ENCODE peak calls at places on chromosomes 16 and 17, in nine cellular contexts. I is lower lobe of right lung; F is stimulated activated CD4-positive, alpha-beta T cell treated with anti-CD3 and anti-CD28 coated beads, Interleukin-2, amount 100 ng/mL, for 48 hours; T is 8988T; K is A549; B is thyroid gland; Y is T-helper 9 cell; G is NCI-H2081; Q is activated naive CD8-positive, alpha-beta T cell treated with anti-CD3 and anti-CD28 coated beads, Interleukin-2, amount 10 ng/mL, durations not matched to agents 7 days and 5 days. N is an unnamed sample.

GRCh38 chr16:25643633-25644032 is 48.1 kb upstream of the HS3ST4 start:
- DNase-seq in I (no peak), F (no peak), T (no peak), K (no peak), B (no peak), Y (no peak), G (no peak), Q (no peak), N (no peak)

GRCh38 chr16:78990309-78990701 is 610.2 kb downstream of the MAF start:
- DNase-seq in I (no peak), F (no peak), T (no peak), K (no peak), B (no peak), Y (no peak), G (no peak), Q (no peak), N (no peak)

GRCh38 chr17:1482686-1483445 is 9.6 kb downstream of the MYO1C start:
- DNase-seq in I (no peak), F (no peak), T (no peak), K (no peak), B (no peak), Y (no peak), G (no peak), Q (no peak), N (no peak)

GRCh38 chr16:2765462-2766404 is 11.3 kb downstream of the ELOB start:
- DNase-seq in I (peak; percentile 41), F (no peak), T (no peak), K (no peak), B (no peak), Y (no peak), G (no peak), Q (no peak), N (no peak)

GRCh38 chr17:60526726-60527125 is 684 bp upstream of the APPBP2 start:
- DNase-seq in I (no peak), F (no peak), T (no peak), K (no peak), B (no peak), Y (no peak), G (no peak), Q (no peak), N (no peak)

GRCh38 chr16:86010680-86011141 is 111.7 kb downstream of the IRF8 start:
- DNase-seq in I (no peak), F (no peak), T (no peak), K (no peak), B (no peak), Y (no peak), G (no peak), Q (peak; percentile 61), N (no peak)

GRCh38 chr17:17605747-17606083 is 14.2 kb upstream of the PEMT start:
- DNase-seq in I (no peak), F (no peak), T (no peak), K (no peak), B (peak; percentile 56), Y (no peak), G (no peak), Q (no peak), N (no peak)

GRCh38 chr16:187330-187729 is 7.1 kb downstream of the HBQ1 start:
- DNase-seq in I (no peak), F (no peak), T (no peak), K (no peak), B (no peak), Y (no peak), G (no peak), Q (no peak), N (no peak)

GRCh38 chr17:413706-414440 is 61.3 kb upstream of the RPH3AL start:
- DNase-seq in I (no peak), F (no peak), T (no peak), K (no peak), B (no peak), Y (no peak), G (no peak), Q (no peak), N (no peak)

GRCh38 chr17:17510456-17511292 is 14.5 kb upstream of the RASD1 start:
- DNase-seq in I (peak; percentile 32), F (no peak), T (no peak), K (no peak), B (no peak), Y (no peak), G (no peak), Q (no peak), N (no peak)

GRCh38 chr17:82332669-82333278 is 792 bp downstream of the SECTM1 start:
- DNase-seq in I (peak; percentile 83), F (no peak), T (no peak), K (peak; percentile 58), B (peak; percentile 52), Y (no peak), G (peak; percentile 46), Q (no peak), N (no peak)

GRCh38 chr16:35011-35775 is 18.2 kb downstream of the POLR3K start:
- DNase-seq in I (peak; percentile 63), F (no peak), T (no peak), K (no peak), B (no peak), Y (no peak), G (no peak), Q (no peak), N (no peak)

GRCh38 chr17:36460265-36460937 is 26.1 kb upstream of the ZNHIT3 start:
- DNase-seq in I (no peak), F (no peak), T (no peak), K (no peak), B (no peak), Y (no peak), G (no peak), Q (no peak), N (no peak)

GRCh38 chr17:29682054-29682453 is 59.3 kb upstream of the CORO6 start:
- DNase-seq in I (no peak), F (no peak), T (no peak), K (no peak), B (no peak), Y (no peak), G (no peak), Q (no peak), N (no peak)

GRCh38 chr17:49784636-49785035 is 3.8 kb upstream of the KAT7 start:
- DNase-seq in I (no peak), F (no peak), T (no peak), K (no peak), B (no peak), Y (no peak), G (no peak), Q (no peak), N (no peak)

GRCh38 chr17:57461082-57461481 is 204.8 kb downstream of the MSI2 start:
- DNase-seq in I (no peak), F (no peak), T (no peak), K (no peak), B (no peak), Y (no peak), G (no peak), Q (no peak), N (no peak)

GRCh38 chr17:63697341-63698286 is 2.3 kb downstream of the LIMD2 start:
- DNase-seq in I (peak; percentile 84), F (peak; percentile 67), T (peak; percentile 70), K (peak; percentile 69), B (no peak), Y (peak; percentile 76), G (peak; percentile 27), Q (peak; percentile 85), N (peak; percentile 88)

GRCh38 chr16:66959645-66960177 is 1.4 kb upstream of the CES3 start:
- DNase-seq in I (peak; percentile 71), F (no peak), T (no peak), K (no peak), B (no peak), Y (no peak), G (no peak), Q (no peak), N (no peak)

GRCh38 chr17:14149751-14150150 is 80.4 kb downstream of the COX10 start:
- DNase-seq in I (no peak), F (no peak), T (no peak), K (no peak), B (no peak), Y (no peak), G (no peak), Q (no peak), N (no peak)

N was measured in HuH-7.5.